ENCODE peak calls at places on chromosomes 4 and X, in seven cellular contexts. I is neuronal stem cell, E is IMR-90, Y is mesendoderm, L is trophoblast cell, P is H1, C is H9. Q is an unnamed sample.
A peak's percentile ranks its signal among the peaks of the same experiment; 100 is the strongest.

GRCh38 chrX:47540754-47541538 is 20.1 kb upstream of the ARAF start:
- DNase-seq in I (peak; percentile 56), E (peak; percentile 92), Y (peak; percentile 96), L (peak; percentile 75), P (peak; percentile 49), C (peak; percentile 86), Q (peak; percentile 94)

GRCh38 chr4:125316781-125317525 is 2.2 kb downstream of the FAT4 start:
- DNase-seq in I (peak; percentile 30), E (peak; percentile 35), Y (peak; percentile 59), L (no peak), P (no peak), C (peak; percentile 64), Q (peak; percentile 64)

GRCh38 chrX:150513564-150513963 is 54.9 kb upstream of the MTM1 start:
- DNase-seq in I (no peak), E (no peak), Y (peak; percentile 23), L (no peak), P (no peak), C (peak; percentile 33), Q (no peak)

GRCh38 chr4:182504440-182504839 is 261.2 kb downstream of the TENM3 start:
- DNase-seq in I (no peak), E (no peak), Y (no peak), L (no peak), P (no peak), C (no peak), Q (no peak)

GRCh38 chr4:88533088-88533790 is 9.7 kb upstream of the PYURF start:
- DNase-seq in I (no peak), E (peak; percentile 85), Y (peak; percentile 42), L (no peak), P (no peak), C (peak; percentile 46), Q (peak; percentile 49)

GRCh38 chr4:153513596-153513995 is 47.4 kb downstream of the TMEM131L start:
- DNase-seq in I (no peak), E (peak; percentile 74), Y (no peak), L (peak; percentile 33), P (no peak), C (no peak), Q (no peak)

GRCh38 chr4:148445071-148445902 is 3.1 kb upstream of the NR3C2 start:
- DNase-seq in I (peak; percentile 70), E (no peak), Y (peak; percentile 44), L (peak; percentile 47), P (no peak), C (peak; percentile 62), Q (no peak)

GRCh38 chr4:74056858-74057562 is 18.5 kb upstream of the CXCL3 start:
- DNase-seq in I (no peak), E (peak; percentile 95), Y (no peak), L (peak; percentile 36), P (no peak), C (no peak), Q (peak; percentile 92)

GRCh38 chr4:128381748-128382559 is 94.3 kb upstream of the PGRMC2 start:
- DNase-seq in I (no peak), E (no peak), Y (no peak), L (no peak), P (no peak), C (no peak), Q (no peak)

GRCh38 chrX:51891821-51892551 is 1.4 kb upstream of the MAGED1 start:
- DNase-seq in I (no peak), E (peak; percentile 69), Y (peak; percentile 41), L (peak; percentile 68), P (no peak), C (no peak), Q (peak; percentile 39)

GRCh38 chrX:139738581-139738980 is 30.6 kb upstream of the MCF2 start:
- DNase-seq in I (no peak), E (peak; percentile 26), Y (peak; percentile 56), L (no peak), P (no peak), C (no peak), Q (peak; percentile 24)

GRCh38 chrX:45743081-45743533 is 542.4 kb upstream of the DIPK2B start:
- DNase-seq in I (no peak), E (peak; percentile 75), Y (peak; percentile 49), L (peak; percentile 49), P (no peak), C (peak; percentile 40), Q (peak; percentile 70)

GRCh38 chr4:158766419-158767044 is 2.3 kb upstream of the FNIP2 start:
- DNase-seq in I (no peak), E (no peak), Y (no peak), L (no peak), P (no peak), C (no peak), Q (no peak)

GRCh38 chr4:146521543-146522097 is at the start of gene SLC10A7:
- DNase-seq in I (peak; percentile 69), E (peak; percentile 71), Y (peak; percentile 90), L (peak; percentile 85), P (peak; percentile 31), C (peak; percentile 82), Q (peak; percentile 87)

GRCh38 chrX:37491686-37492085 is 79.8 kb upstream of the LANCL3 start:
- DNase-seq in I (no peak), E (no peak), Y (no peak), L (no peak), P (no peak), C (no peak), Q (no peak)
- H3K23ac ChIP-seq in I (no peak overlapping the region), E (no peak overlapping the region), Y (no peak overlapping the region), L (no peak overlapping the region), P (no peak overlapping the region), C (no peak overlapping the region), Q (no peak overlapping the region)

GRCh38 chrX:22310779-22311178 is 38.1 kb downstream of the CBLL2 start:
- DNase-seq in I (no peak), E (peak; percentile 48), Y (no peak), L (no peak), P (no peak), C (no peak), Q (peak; percentile 11)
- H3K18ac ChIP-seq in I (no peak overlapping the region), E (no peak overlapping the region), Y (no peak overlapping the region), L (no peak overlapping the region), P (no peak overlapping the region), C (no peak overlapping the region), Q (no peak overlapping the region)

DNA sequence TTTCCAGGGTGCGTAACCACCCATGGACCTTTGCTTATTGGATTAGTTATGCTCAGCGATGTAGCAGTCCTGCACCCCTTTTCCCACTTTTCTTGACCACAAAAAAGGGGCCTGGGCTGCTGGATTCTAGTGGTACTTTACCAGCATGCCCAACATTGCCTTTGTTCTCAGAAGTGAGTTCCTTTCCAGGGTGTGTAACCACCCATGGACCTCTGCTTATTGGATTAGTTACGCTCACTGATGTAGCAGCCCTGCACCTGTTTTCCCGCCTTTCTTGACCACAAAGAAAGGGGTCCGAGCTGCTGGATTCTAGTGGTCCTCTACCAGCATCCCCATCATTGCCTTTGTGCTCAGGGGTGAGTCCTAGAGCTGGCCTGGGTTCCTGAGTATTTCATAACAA is 138.2 kb downstream of the COX18 start:
- DNase-seq in I (no peak), E (no peak), Y (no peak), L (no peak), P (no peak), C (no peak), Q (no peak)
- H2AK5ac ChIP-seq in I (no peak overlapping the region), E (no peak overlapping the region), Y (no peak overlapping the region), L (no peak overlapping the region), P (no peak overlapping the region), C (no peak overlapping the region), Q (no peak overlapping the region)

GRCh38 chr4:106695846-106696245 is 327.3 kb upstream of the GIMD1 start:
- DNase-seq in I (no peak), E (no peak), Y (no peak), L (no peak), P (no peak), C (no peak), Q (no peak)
- H3K23ac ChIP-seq in I (no peak overlapping the region), E (no peak overlapping the region), Y (no peak overlapping the region), L (no peak overlapping the region), P (no peak overlapping the region), C (no peak overlapping the region), Q (no peak overlapping the region)

GRCh38 chr4:171433674-171434073 is 379.5 kb upstream of the GALNTL6 start:
- DNase-seq in I (no peak), E (no peak), Y (no peak), L (no peak), P (no peak), C (no peak), Q (no peak)
- H3K18ac ChIP-seq in I (no peak overlapping the region), E (no peak overlapping the region), Y (no peak overlapping the region), L (no peak overlapping the region), P (no peak overlapping the region), C (no peak overlapping the region), Q (no peak overlapping the region)

GRCh38 chr4:40380647-40381046 is 45.5 kb downstream of the CHRNA9 start:
- DNase-seq in I (no peak), E (no peak), Y (no peak), L (peak; percentile 59), P (no peak), C (no peak), Q (no peak)
- H2AK5ac ChIP-seq in I (no peak overlapping the region), E (no peak overlapping the region), Y (no peak overlapping the region), L (no peak overlapping the region), P (no peak overlapping the region), C (no peak overlapping the region), Q (no peak overlapping the region)

Q was measured in mesenchymal stem cell.